ENCODE peak calls at places on chromosome 10, in six cellular contexts. One of them, this sample, is unnamed.

GRCh38 chr10:103818765-103819374 is 36.5 kb downstream of the SH3PXD2A start:
- DNase-seq in SJCRH30: no peak
- DNase-seq in mesenchymal stem cell: no peak
- DNase-seq in hepatocyte: no peak
- DNase-seq in neural progenitor cell: peak
- DNase-seq in CD4-positive, alpha-beta memory T cell: no peak
- DNase-seq in this sample: no peak

GRCh38 chr10:79101560-79101971 is 32.8 kb downstream of the ZMIZ1 start:
- DNase-seq in neural progenitor cell: no peak
- DNase-seq in mesenchymal stem cell: no peak
- DNase-seq in SJCRH30: peak
- DNase-seq in CD4-positive, alpha-beta memory T cell: no peak
- DNase-seq in hepatocyte: no peak
- DNase-seq in this sample: no peak

GRCh38 chr10:11853468-11853867 is 30.3 kb downstream of the PROSER2 start:
- DNase-seq in hepatocyte: no peak
- DNase-seq in SJCRH30: no peak
- DNase-seq in neural progenitor cell: no peak
- DNase-seq in mesenchymal stem cell: no peak
- DNase-seq in CD4-positive, alpha-beta memory T cell: no peak
- DNase-seq in this sample: no peak

GRCh38 chr10:79285315-79286185 is 61.7 kb upstream of the PPIF start:
- DNase-seq in hepatocyte: no peak
- DNase-seq in neural progenitor cell: no peak
- DNase-seq in SJCRH30: no peak
- DNase-seq in mesenchymal stem cell: no peak
- DNase-seq in CD4-positive, alpha-beta memory T cell: no peak
- DNase-seq in this sample: no peak

GRCh38 chr10:79070611-79071534 is 2.1 kb downstream of the ZMIZ1 start:
- DNase-seq in mesenchymal stem cell: peak
- DNase-seq in CD4-positive, alpha-beta memory T cell: peak
- DNase-seq in SJCRH30: peak
- DNase-seq in hepatocyte: peak
- DNase-seq in neural progenitor cell: peak
- DNase-seq in this sample: no peak

GRCh38 chr10:36089790-36090391 is 447.8 kb upstream of the FZD8 start:
- DNase-seq in hepatocyte: no peak
- DNase-seq in CD4-positive, alpha-beta memory T cell: no peak
- DNase-seq in mesenchymal stem cell: no peak
- DNase-seq in neural progenitor cell: no peak
- DNase-seq in SJCRH30: no peak
- DNase-seq in this sample: no peak

GRCh38 chr10:77629775-77630565 is 7.6 kb downstream of the KCNMA1 start:
- DNase-seq in SJCRH30: no peak
- DNase-seq in neural progenitor cell: no peak
- DNase-seq in hepatocyte: no peak
- DNase-seq in CD4-positive, alpha-beta memory T cell: no peak
- DNase-seq in mesenchymal stem cell: peak
- DNase-seq in this sample: no peak

GRCh38 chr10:63375859-63376258 is 89.9 kb downstream of the JMJD1C start:
- DNase-seq in mesenchymal stem cell: peak
- DNase-seq in SJCRH30: no peak
- DNase-seq in neural progenitor cell: no peak
- DNase-seq in hepatocyte: no peak
- DNase-seq in CD4-positive, alpha-beta memory T cell: no peak
- DNase-seq in this sample: no peak

GRCh38 chr10:129774082-129774735 is 189.9 kb downstream of the EBF3 start:
- DNase-seq in hepatocyte: no peak
- DNase-seq in mesenchymal stem cell: no peak
- DNase-seq in neural progenitor cell: no peak
- DNase-seq in CD4-positive, alpha-beta memory T cell: no peak
- DNase-seq in SJCRH30: no peak
- DNase-seq in this sample: no peak

GRCh38 chr10:15461353-15462108 is 90.4 kb upstream of the FAM171A1 start:
- DNase-seq in neural progenitor cell: no peak
- DNase-seq in CD4-positive, alpha-beta memory T cell: no peak
- DNase-seq in SJCRH30: no peak
- DNase-seq in mesenchymal stem cell: peak
- DNase-seq in hepatocyte: peak
- DNase-seq in this sample: no peak

GRCh38 chr10:42645103-42645502 is 6.7 kb upstream of the ZNF33B start:
- DNase-seq in CD4-positive, alpha-beta memory T cell: no peak
- DNase-seq in mesenchymal stem cell: no peak
- DNase-seq in neural progenitor cell: no peak
- DNase-seq in SJCRH30: no peak
- DNase-seq in hepatocyte: peak
- DNase-seq in this sample: no peak

GRCh38 chr10:117537904-117538524 is 4.5 kb upstream of the EMX2 start:
- DNase-seq in neural progenitor cell: no peak
- DNase-seq in mesenchymal stem cell: no peak
- DNase-seq in hepatocyte: no peak
- DNase-seq in CD4-positive, alpha-beta memory T cell: no peak
- DNase-seq in SJCRH30: no peak
- DNase-seq in this sample: no peak

GRCh38 chr10:48481385-48481784 is 123.5 kb downstream of the ARHGAP22 start:
- DNase-seq in hepatocyte: no peak
- DNase-seq in CD4-positive, alpha-beta memory T cell: no peak
- DNase-seq in mesenchymal stem cell: no peak
- DNase-seq in SJCRH30: no peak
- DNase-seq in neural progenitor cell: no peak
- DNase-seq in this sample: no peak

GRCh38 chr10:117663750-117664149 is 121.2 kb downstream of the EMX2 start:
- DNase-seq in neural progenitor cell: no peak
- DNase-seq in SJCRH30: no peak
- DNase-seq in hepatocyte: peak
- DNase-seq in CD4-positive, alpha-beta memory T cell: no peak
- DNase-seq in mesenchymal stem cell: peak
- DNase-seq in this sample: peak

GRCh38 chr10:77571490-77571889 is 66.1 kb downstream of the KCNMA1 start:
- DNase-seq in mesenchymal stem cell: no peak
- DNase-seq in SJCRH30: peak
- DNase-seq in CD4-positive, alpha-beta memory T cell: no peak
- DNase-seq in neural progenitor cell: no peak
- DNase-seq in hepatocyte: no peak
- DNase-seq in this sample: no peak

DNA sequence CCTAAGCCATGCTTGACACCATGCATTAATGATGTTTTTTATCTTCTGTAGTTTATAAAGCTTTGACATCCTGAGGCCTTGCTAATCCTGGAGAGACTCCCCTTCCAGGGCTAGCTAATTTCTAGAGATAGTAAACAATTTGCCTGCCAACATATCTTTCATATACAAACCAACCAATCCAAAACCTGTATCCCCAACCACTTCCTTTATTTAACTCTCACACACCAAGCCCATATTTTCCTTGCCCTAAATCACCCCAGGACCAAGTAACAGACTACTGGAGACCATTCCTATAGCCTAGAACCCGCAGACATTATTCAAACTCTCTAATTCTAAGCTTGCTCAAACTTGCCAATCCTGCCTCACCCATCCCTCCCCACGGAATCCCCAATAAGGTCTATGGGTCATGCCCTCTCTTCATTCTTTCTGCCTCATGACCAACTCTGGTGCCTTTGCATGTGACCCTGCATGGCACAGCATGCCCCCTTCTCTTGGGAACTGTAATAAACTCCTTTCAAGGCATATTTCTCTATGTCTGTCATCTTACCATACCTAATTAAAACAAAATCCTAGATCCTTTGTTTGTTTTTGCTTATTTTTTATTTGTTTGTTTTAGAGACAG is 116.6 kb upstream of the CACUL1 start:
- DNase-seq in hepatocyte: no peak
- DNase-seq in mesenchymal stem cell: no peak
- DNase-seq in neural progenitor cell: no peak
- DNase-seq in SJCRH30: no peak
- DNase-seq in CD4-positive, alpha-beta memory T cell: no peak
- DNase-seq in this sample: no peak
- H3K27ac ChIP-seq in hepatocyte: peak
- H3K27ac ChIP-seq in mesenchymal stem cell: no peak
- H3K27ac ChIP-seq in neural progenitor cell: no peak
- H3K27ac ChIP-seq in SJCRH30: no peak
- H3K27ac ChIP-seq in CD4-positive, alpha-beta memory T cell: no peak
- H3K27ac ChIP-seq in this sample: no peak

GRCh38 chr10:96290368-96291133 is 13.7 kb upstream of the DNTT start:
- DNase-seq in SJCRH30: no peak
- DNase-seq in neural progenitor cell: no peak
- DNase-seq in mesenchymal stem cell: no peak
- DNase-seq in hepatocyte: no peak
- DNase-seq in CD4-positive, alpha-beta memory T cell: no peak
- DNase-seq in this sample: no peak

GRCh38 chr10:96285331-96285752 is 14.0 kb upstream of the BLNK start:
- DNase-seq in hepatocyte: no peak
- DNase-seq in neural progenitor cell: peak
- DNase-seq in mesenchymal stem cell: no peak
- DNase-seq in SJCRH30: no peak
- DNase-seq in CD4-positive, alpha-beta memory T cell: no peak
- DNase-seq in this sample: no peak

GRCh38 chr10:96289218-96289910 is 14.9 kb upstream of the DNTT start:
- DNase-seq in SJCRH30: no peak
- DNase-seq in CD4-positive, alpha-beta memory T cell: no peak
- DNase-seq in mesenchymal stem cell: no peak
- DNase-seq in neural progenitor cell: no peak
- DNase-seq in hepatocyte: no peak
- DNase-seq in this sample: no peak

GRCh38 chr10:96287392-96288105 is 16.2 kb upstream of the BLNK start:
- DNase-seq in hepatocyte: peak
- DNase-seq in mesenchymal stem cell: no peak
- DNase-seq in CD4-positive, alpha-beta memory T cell: no peak
- DNase-seq in SJCRH30: no peak
- DNase-seq in neural progenitor cell: no peak
- DNase-seq in this sample: no peak

DNA sequence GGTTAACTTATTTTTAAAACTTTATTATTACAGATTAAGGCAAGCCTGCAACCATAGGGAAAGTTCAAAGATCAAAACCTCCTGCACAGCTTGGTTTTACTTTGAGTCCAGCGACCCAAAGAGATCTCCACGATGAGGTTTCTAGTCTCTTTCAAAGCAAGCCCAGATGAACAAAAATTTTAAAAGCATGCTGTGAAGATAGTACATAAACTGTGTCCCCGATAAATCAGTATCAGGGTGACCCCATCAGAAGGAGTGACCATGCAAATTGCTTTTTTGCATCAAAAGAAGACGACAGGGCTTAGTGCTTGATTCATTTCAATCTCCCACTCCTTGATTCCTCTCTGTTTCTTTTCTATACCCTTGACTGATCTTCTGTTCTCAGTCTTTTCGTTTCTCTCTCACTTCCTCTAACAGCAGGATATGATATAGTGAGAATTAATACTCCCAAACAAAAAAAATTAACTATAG is 16.0 kb upstream of the DNTT start:
- DNase-seq in neural progenitor cell: no peak
- DNase-seq in CD4-positive, alpha-beta memory T cell: no peak
- DNase-seq in SJCRH30: no peak
- DNase-seq in hepatocyte: no peak
- DNase-seq in mesenchymal stem cell: no peak
- DNase-seq in this sample: no peak
- H3K27ac ChIP-seq in neural progenitor cell: no peak
- H3K27ac ChIP-seq in CD4-positive, alpha-beta memory T cell: no peak
- H3K27ac ChIP-seq in SJCRH30: no peak
- H3K27ac ChIP-seq in hepatocyte: peak
- H3K27ac ChIP-seq in mesenchymal stem cell: peak
- H3K27ac ChIP-seq in this sample: no peak

GRCh38 chr10:32979041-32979440 is 21.0 kb upstream of the ITGB1 start:
- DNase-seq in CD4-positive, alpha-beta memory T cell: no peak
- DNase-seq in hepatocyte: no peak
- DNase-seq in neural progenitor cell: no peak
- DNase-seq in SJCRH30: no peak
- DNase-seq in mesenchymal stem cell: no peak
- DNase-seq in this sample: no peak

GRCh38 chr10:32981760-32982159 is 23.7 kb upstream of the ITGB1 start:
- DNase-seq in hepatocyte: peak
- DNase-seq in CD4-positive, alpha-beta memory T cell: peak
- DNase-seq in SJCRH30: no peak
- DNase-seq in neural progenitor cell: no peak
- DNase-seq in mesenchymal stem cell: peak
- DNase-seq in this sample: no peak

GRCh38 chr10:32980558-32981468 is 22.8 kb upstream of the ITGB1 start:
- DNase-seq in mesenchymal stem cell: peak
- DNase-seq in CD4-positive, alpha-beta memory T cell: peak
- DNase-seq in neural progenitor cell: peak
- DNase-seq in hepatocyte: peak
- DNase-seq in SJCRH30: peak
- DNase-seq in this sample: peak

GRCh38 chr10:32982293-32982709 is 24.3 kb upstream of the ITGB1 start:
- DNase-seq in hepatocyte: peak
- DNase-seq in CD4-positive, alpha-beta memory T cell: no peak
- DNase-seq in mesenchymal stem cell: peak
- DNase-seq in SJCRH30: no peak
- DNase-seq in neural progenitor cell: no peak
- DNase-seq in this sample: no peak

DNA sequence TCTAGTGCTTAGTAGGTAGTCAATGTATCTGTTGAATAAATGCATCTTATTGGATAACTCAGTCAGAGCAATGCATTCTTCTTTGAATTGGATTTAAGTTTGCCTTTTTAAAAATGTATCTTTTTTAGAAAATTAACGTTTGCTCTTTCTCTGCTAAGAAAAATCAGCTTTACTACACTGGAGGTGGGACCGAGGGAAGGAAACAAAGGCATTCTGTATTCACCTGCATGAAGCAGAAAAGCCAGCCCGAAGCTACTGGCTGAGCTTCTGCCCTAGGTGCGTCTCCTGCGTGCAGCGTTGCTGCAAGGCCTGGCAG is 22.2 kb upstream of the ITGB1 start:
- DNase-seq in mesenchymal stem cell: no peak
- DNase-seq in SJCRH30: no peak
- DNase-seq in hepatocyte: no peak
- DNase-seq in neural progenitor cell: no peak
- DNase-seq in CD4-positive, alpha-beta memory T cell: no peak
- DNase-seq in this sample: no peak
- H3K27ac ChIP-seq in mesenchymal stem cell: peak
- H3K27ac ChIP-seq in SJCRH30: peak
- H3K27ac ChIP-seq in hepatocyte: peak
- H3K27ac ChIP-seq in neural progenitor cell: no peak
- H3K27ac ChIP-seq in CD4-positive, alpha-beta memory T cell: peak
- H3K27ac ChIP-seq in this sample: peak

DNA sequence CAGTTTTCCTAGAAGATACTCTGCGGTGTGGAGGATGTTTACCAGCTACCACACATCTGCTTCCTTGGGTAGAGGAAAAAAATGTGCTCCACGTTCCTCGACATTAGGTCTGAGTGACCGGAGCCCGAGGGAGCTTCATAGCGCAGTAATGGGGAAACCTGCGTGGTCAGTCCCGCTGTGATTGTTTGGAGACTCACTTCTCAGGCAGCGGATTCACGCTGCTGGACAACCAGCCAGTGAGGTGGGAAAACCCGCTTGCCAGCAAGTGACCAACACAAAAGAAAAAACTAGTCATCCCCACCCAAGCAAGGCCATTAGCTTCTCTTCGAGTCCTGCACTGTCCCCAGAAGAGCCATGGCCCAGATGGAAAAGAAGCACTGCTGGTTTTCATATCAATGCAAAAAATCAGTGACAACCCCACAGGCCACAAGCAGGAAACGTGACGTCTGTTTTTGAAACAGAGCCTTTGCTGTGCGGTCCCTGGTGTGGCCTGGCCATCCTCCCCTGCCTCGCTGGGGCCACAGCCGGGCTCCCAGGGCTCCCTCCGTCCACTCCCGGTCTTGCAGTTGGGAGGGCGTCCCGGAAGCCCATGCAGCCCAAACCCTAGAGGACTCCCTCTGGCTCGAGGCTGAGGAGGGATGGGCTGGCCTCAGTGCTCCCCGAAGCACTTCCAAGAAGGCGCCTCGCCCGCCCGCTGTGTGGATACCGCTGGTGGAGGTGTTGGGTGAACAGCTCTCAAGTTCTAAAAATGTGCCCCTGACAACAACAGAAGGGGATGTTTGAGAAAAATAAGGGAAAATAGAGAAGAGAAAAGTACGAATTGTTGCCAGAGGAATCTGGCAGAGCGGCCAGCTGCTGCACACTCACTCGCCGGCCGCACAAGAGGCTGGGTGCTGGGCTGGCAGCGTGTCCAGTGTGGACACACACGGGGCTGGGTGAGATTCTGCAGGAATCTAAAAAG is 73.3 kb downstream of the ZRANB1 start:
- DNase-seq in SJCRH30: no peak
- DNase-seq in mesenchymal stem cell: no peak
- DNase-seq in neural progenitor cell: no peak
- DNase-seq in hepatocyte: no peak
- DNase-seq in CD4-positive, alpha-beta memory T cell: no peak
- DNase-seq in this sample: no peak
- H3K27ac ChIP-seq in SJCRH30: no peak
- H3K27ac ChIP-seq in mesenchymal stem cell: no peak
- H3K27ac ChIP-seq in neural progenitor cell: no peak
- H3K27ac ChIP-seq in hepatocyte: no peak
- H3K27ac ChIP-seq in CD4-positive, alpha-beta memory T cell: no peak
- H3K27ac ChIP-seq in this sample: no peak